ENCODE peak calls at places on chromosomes 3 and 15, in seven cellular contexts. E, G, J, V, D, K and Z are unnamed samples.

GRCh38 chr3:58063424-58063823 is 55.2 kb downstream of the FLNB start:
- DNase-seq in E (peak), K (peak), G (no peak), D (no peak), J (peak), V (no peak), Z (no peak)

GRCh38 chr15:31306426-31307269 is 20.0 kb upstream of the KLF13 start:
- DNase-seq in V (no peak), K (no peak), E (no peak), G (no peak), D (peak), J (no peak), Z (no peak)

GRCh38 chr3:177050466-177051237 is 146.6 kb downstream of the TBL1XR1 start:
- DNase-seq in E (peak), J (peak), K (peak), D (no peak), G (peak), V (peak), Z (no peak)

GRCh38 chr3:7978104-7978457 is 523.5 kb upstream of the LMCD1 start:
- DNase-seq in V (no peak), J (no peak), E (no peak), G (peak), D (peak), K (no peak), Z (no peak)

GRCh38 chr3:113264249-113264648 is 52.9 kb downstream of the BOC start:
- DNase-seq in D (peak), J (no peak), V (peak), K (no peak), G (peak), E (no peak), Z (no peak)

GRCh38 chr3:151226088-151226563 is 23.1 kb upstream of the GPR171 start:
- DNase-seq in V (peak), J (peak), K (no peak), G (no peak), D (no peak), E (peak), Z (no peak)

GRCh38 chr3:148710665-148711064 is 13.0 kb downstream of the AGTR1 start:
- DNase-seq in G (no peak), J (no peak), E (no peak), D (no peak), V (no peak), K (no peak), Z (no peak)

GRCh38 chr15:57769266-57769665 is 62.8 kb downstream of the POLR2M start:
- DNase-seq in V (no peak), G (peak), J (peak), D (no peak), K (no peak), E (peak), Z (no peak)

GRCh38 chr3:130725746-130726145 is 20.9 kb downstream of the PIK3R4 start:
- DNase-seq in K (no peak), J (peak), G (no peak), E (peak), V (no peak), D (no peak), Z (no peak)

GRCh38 chr15:89998923-89999675 is 2.0 kb upstream of the ZNF710 start:
- DNase-seq in J (no peak), G (no peak), V (no peak), E (no peak), D (no peak), K (no peak), Z (no peak)

GRCh38 chr15:95429345-95429744 is 901.2 kb upstream of the NR2F2 start:
- DNase-seq in G (no peak), K (no peak), D (no peak), J (peak), V (no peak), E (no peak), Z (no peak)

GRCh38 chr15:48898083-48898482 is 20.1 kb downstream of the EID1 start:
- DNase-seq in J (no peak), G (no peak), E (no peak), K (no peak), D (no peak), V (no peak), Z (no peak)

GRCh38 chr3:132509096-132509495 is 88.0 kb upstream of the ACKR4 start:
- DNase-seq in G (no peak), K (no peak), E (no peak), D (no peak), J (peak), V (no peak), Z (no peak)

GRCh38 chr15:74259324-74259712 is 23.2 kb downstream of the CCDC33 start:
- DNase-seq in V (no peak), K (no peak), G (no peak), E (no peak), J (no peak), D (no peak), Z (no peak)

GRCh38 chr15:76682833-76683232 is 222.3 kb downstream of the SCAPER start:
- DNase-seq in G (no peak), E (no peak), K (no peak), D (no peak), V (no peak), J (no peak), Z (no peak)

GRCh38 chr3:136928240-136928639 is 29.5 kb upstream of the IL20RB start:
- DNase-seq in J (no peak), K (no peak), V (no peak), G (no peak), E (no peak), D (no peak), Z (no peak)

GRCh38 chr3:182837855-182838454 is 44.7 kb downstream of the ATP11B start:
- DNase-seq in G (no peak), D (no peak), J (peak), V (no peak), K (peak), E (peak), Z (no peak)

GRCh38 chr15:85443593-85444328 is 63.4 kb downstream of the AKAP13 start:
- DNase-seq in D (no peak), G (no peak), E (no peak), V (peak), K (no peak), J (peak), Z (no peak)

GRCh38 chr3:124315215-124316033 is 323.5 kb upstream of the ROPN1 start:
- DNase-seq in D (no peak), V (no peak), G (no peak), K (no peak), E (peak), J (peak), Z (no peak)

GRCh38 chr3:182567666-182568065 is 225.6 kb upstream of the ATP11B start:
- DNase-seq in D (peak), G (no peak), E (no peak), J (no peak), K (no peak), V (no peak), Z (no peak)

GRCh38 chr3:14482271-14482721 is 57.8 kb downstream of the GRIP2 start:
- DNase-seq in J (peak), G (no peak), E (no peak), K (no peak), V (no peak), D (no peak), Z (no peak)

GRCh38 chr3:187799942-187800637 is 54.8 kb upstream of the BCL6 start:
- DNase-seq in E (no peak), D (no peak), K (peak), G (no peak), V (no peak), J (no peak), Z (peak)

GRCh38 chr3:127141921-127142730 is 50.8 kb upstream of the PRR23E start:
- DNase-seq in E (no peak), V (peak), D (no peak), J (no peak), K (no peak), G (peak), Z (no peak)

GRCh38 chr3:177610677-177611654 is 413.7 kb upstream of the TBL1XR1 start:
- DNase-seq in J (no peak), G (no peak), V (peak), K (peak), E (no peak), D (no peak), Z (no peak)

GRCh38 chr15:91706366-91707032 is 147.0 kb upstream of the SLCO3A1 start:
- DNase-seq in G (peak), D (peak), E (peak), K (peak), V (peak), J (peak), Z (no peak)

GRCh38 chr3:71111784-71112440 is 471.6 kb downstream of the FOXP1 start:
- DNase-seq in G (no peak), V (no peak), E (peak), J (peak), D (no peak), K (no peak), Z (no peak)

GRCh38 chr3:128323206-128324081 is 143.2 kb downstream of the DNAJB8 start:
- DNase-seq in J (peak), E (no peak), K (no peak), V (peak), G (no peak), D (no peak), Z (no peak)

GRCh38 chr3:29827756-29828155 is 546.9 kb downstream of the RBMS3 start:
- DNase-seq in J (peak), V (no peak), D (no peak), K (no peak), E (no peak), G (no peak), Z (no peak)

GRCh38 chr15:95874625-95875024 is 455.9 kb upstream of the NR2F2 start:
- DNase-seq in V (no peak), G (no peak), E (no peak), J (peak), D (no peak), K (no peak), Z (no peak)

GRCh38 chr15:100005715-100006114 is 272.5 kb upstream of the LYSMD4 start:
- DNase-seq in K (no peak), G (peak), J (no peak), V (no peak), E (no peak), D (no peak), Z (no peak)

GRCh38 chr15:20353966-20354883 is 187.4 kb downstream of the GOLGA6L6 start:
- DNase-seq in V (no peak), D (no peak), J (no peak), E (peak), K (peak), G (no peak), Z (no peak)

GRCh38 chr15:77495806-77496589 is 75.3 kb downstream of the HMG20A start:
- DNase-seq in K (no peak), V (no peak), E (peak), D (no peak), G (no peak), J (peak), Z (no peak)

GRCh38 chr3:59877679-59878427 is 828.0 kb upstream of the CFAP20DC start:
- DNase-seq in V (no peak), D (no peak), E (no peak), G (no peak), J (peak), K (no peak), Z (no peak)

GRCh38 chr3:24018784-24019570 is 73.9 kb downstream of the NR1D2 start:
- DNase-seq in D (no peak), E (no peak), G (no peak), V (no peak), K (no peak), J (no peak), Z (no peak)

GRCh38 chr3:14245822-14246221 is 67.2 kb downstream of the LSM3 start:
- DNase-seq in V (no peak), K (no peak), G (no peak), J (no peak), D (no peak), E (no peak), Z (no peak)

GRCh38 chr15:85494035-85494793 is 113.8 kb downstream of the AKAP13 start:
- DNase-seq in K (no peak), D (no peak), E (peak), J (peak), V (no peak), G (no peak), Z (no peak)

GRCh38 chr15:46343527-46343926 is 708.7 kb downstream of the SQOR start:
- DNase-seq in G (no peak), V (no peak), E (no peak), D (no peak), K (no peak), J (no peak), Z (no peak)